ENCODE peak calls at places on chromosomes 13 and 19, in six cellular contexts. C, Q, B, V, F and D are unnamed samples.

GRCh38 chr19:2678043-2678671 is 24.3 kb downstream of the GNG7 start:
- DNase-seq in C (no peak), Q (no peak), B (no peak), V (no peak), F (no peak), D (peak)

GRCh38 chr13:109989155-109989554 is 202.8 kb upstream of the IRS2 start:
- DNase-seq in C (no peak), Q (no peak), B (no peak), V (no peak), F (no peak), D (no peak)

GRCh38 chr13:42762917-42763316 is 18.5 kb upstream of the FAM216B start:
- DNase-seq in C (no peak), Q (no peak), B (no peak), V (no peak), F (no peak), D (no peak)

GRCh38 chr19:38031423-38031770 is 124.4 kb downstream of the SIPA1L3 start:
- DNase-seq in C (no peak), Q (no peak), B (no peak), V (no peak), F (no peak), D (no peak)

GRCh38 chr13:112740502-112741131 is 50.8 kb downstream of the ATP11A start:
- DNase-seq in C (no peak), Q (peak), B (peak), V (no peak), F (peak), D (peak)

GRCh38 chr19:3607398-3608078 is 863 bp upstream of the TBXA2R start:
- DNase-seq in C (no peak), Q (no peak), B (no peak), V (no peak), F (peak), D (no peak)

GRCh38 chr13:50400930-50401553 is 385.8 kb downstream of the KCNRG start:
- DNase-seq in C (no peak), Q (no peak), B (no peak), V (no peak), F (no peak), D (no peak)

GRCh38 chr13:41216160-41216559 is 21.8 kb upstream of the KBTBD7 start:
- DNase-seq in C (no peak), Q (no peak), B (no peak), V (no peak), F (no peak), D (no peak)

GRCh38 chr19:33878912-33879810 is 82.5 kb downstream of the KCTD15 start:
- DNase-seq in C (no peak), Q (no peak), B (no peak), V (no peak), F (no peak), D (no peak)

GRCh38 chr13:114105351-114106225 is 26.8 kb downstream of the RASA3 start:
- DNase-seq in C (no peak), Q (no peak), B (peak), V (no peak), F (no peak), D (peak)

GRCh38 chr19:34217952-34218817 is 36.2 kb upstream of the GARRE1 start:
- DNase-seq in C (no peak), Q (no peak), B (no peak), V (no peak), F (no peak), D (peak)

GRCh38 chr19:45346449-45346848 is 5.9 kb downstream of the KLC3 start:
- DNase-seq in C (no peak), Q (no peak), B (no peak), V (no peak), F (no peak), D (no peak)

DNA sequence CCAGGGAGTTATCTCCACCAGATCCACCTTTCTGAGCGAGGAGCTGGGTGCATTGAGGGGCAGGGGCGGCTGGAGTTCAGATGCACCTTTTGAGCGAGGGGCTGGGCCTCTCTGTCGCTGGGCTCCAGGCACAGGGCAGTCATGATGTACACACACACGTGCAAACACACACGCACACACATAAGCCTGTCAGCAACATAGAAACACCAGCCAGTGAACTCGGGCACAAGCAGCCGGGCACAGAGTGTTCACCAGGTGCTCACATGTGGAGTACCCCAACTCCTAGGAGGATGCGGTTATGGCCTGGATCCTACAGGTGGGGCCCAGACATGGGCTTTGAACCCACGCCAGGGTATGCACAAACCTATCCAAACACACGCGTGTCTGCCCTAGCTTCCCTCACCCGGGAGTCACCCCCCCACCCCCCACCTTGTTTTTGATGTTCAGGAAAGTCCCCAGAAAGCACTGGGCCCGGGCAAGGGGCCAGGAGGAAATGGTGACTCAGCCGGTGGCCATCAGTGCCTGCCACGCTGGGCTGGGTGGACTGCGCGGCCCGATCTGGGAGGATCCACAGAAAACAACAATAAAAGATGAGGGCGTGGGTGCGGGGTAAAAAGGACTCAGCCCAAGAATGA is 13.3 kb downstream of the ARRDC2 start:
- DNase-seq in C (no peak), Q (peak), B (peak), V (peak), F (peak), D (peak)
- TF ChIP-seq EP300 in C (no peak), Q (no peak), B (peak), V (no peak), F (no peak), D (no peak)

GRCh38 chr13:23427342-23428182 is 5.9 kb downstream of the SACS start:
- DNase-seq in C (peak), Q (no peak), B (no peak), V (peak), F (peak), D (peak)
- TF ChIP-seq EP300 in C (peak), Q (no peak), B (no peak), V (peak), F (no peak), D (peak)

DNA sequence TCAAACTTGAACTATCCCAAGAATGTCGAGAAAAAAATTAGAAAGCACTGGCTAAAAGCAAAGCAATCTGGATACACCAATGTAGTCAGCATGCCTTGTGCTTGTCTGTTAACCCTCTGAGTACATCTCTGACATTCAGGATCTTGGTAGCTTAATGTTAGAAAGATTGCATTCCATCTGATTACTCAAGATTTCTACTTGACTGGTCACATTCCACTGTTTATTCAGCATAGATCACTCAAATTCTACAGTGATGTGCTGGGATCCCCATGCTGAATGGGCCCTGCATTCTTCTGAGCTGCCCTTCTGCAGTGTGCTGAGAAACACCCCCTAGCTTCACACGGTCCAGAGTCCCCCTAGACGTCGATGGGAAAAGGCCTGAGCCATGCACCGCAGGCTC is 295.4 kb upstream of the MAB21L1 start:
- DNase-seq in C (no peak), Q (no peak), B (no peak), V (no peak), F (no peak), D (no peak)
- TF ChIP-seq EP300 in C (no peak), Q (no peak), B (no peak), V (no peak), F (no peak), D (no peak)

GRCh38 chr13:93227906-93228801 is 1.5 kb downstream of the GPC6 start:
- DNase-seq in C (no peak), Q (no peak), B (peak), V (no peak), F (peak), D (peak)
- TF ChIP-seq EP300 in C (no peak), Q (no peak), B (no peak), V (no peak), F (no peak), D (no peak)

DNA sequence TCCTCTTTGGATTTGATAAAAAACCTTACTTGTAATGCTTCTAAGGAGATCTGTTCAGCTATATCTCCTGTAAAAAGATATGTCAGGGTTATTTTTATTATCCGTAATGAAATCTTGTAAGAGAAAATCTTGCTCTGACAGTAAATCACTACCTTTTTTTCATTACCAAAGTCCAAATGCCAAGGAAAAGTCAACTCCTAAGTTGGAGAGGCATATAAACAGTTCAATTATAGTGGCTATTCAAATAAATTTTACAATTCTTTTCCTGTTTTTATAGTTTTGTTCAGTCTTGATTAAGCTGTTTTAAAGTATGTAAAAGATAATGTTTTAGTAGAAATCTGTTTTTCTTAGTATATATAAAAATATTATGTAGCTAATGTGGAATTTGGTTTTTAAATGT is 9.0 kb downstream of the KCTD4 start:
- DNase-seq in C (no peak), Q (no peak), B (no peak), V (no peak), F (no peak), D (no peak)
- TF ChIP-seq EP300 in C (no peak), Q (no peak), B (no peak), V (no peak), F (no peak), D (no peak)

GRCh38 chr19:18280247-18281081 is 958 bp downstream of the JUND start:
- DNase-seq in C (peak), Q (peak), B (peak), V (no peak), F (peak), D (peak)
- TF ChIP-seq EP300 in C (no peak), Q (no peak), B (peak), V (no peak), F (no peak), D (no peak)